ENCODE peak calls at places on chromosomes 5 and 9, in seven cellular contexts. H is A549; V is SJSA1; Y is NAMALWA; X is NK-92 treated with Interleukin-12 subunit alpha and Interleukin-12 subunit beta, amount 100 ng/mL, for 24 hours; M is stimulated activated naive CD4-positive, alpha-beta T cell; W is left ventricle myocardium inferior. G is an unnamed sample.

GRCh38 chr5:113901718-113902117 is 388.2 kb downstream of the YTHDC2 start:
- DNase-seq in H (no peak), V (no peak), Y (no peak), X (no peak), M (no peak), W (no peak), G (no peak)

GRCh38 chr5:72108200-72109050 is 1.1 kb downstream of the MAP1B start:
- DNase-seq in H (peak), V (peak), Y (no peak), X (no peak), M (no peak), W (peak), G (peak)

GRCh38 chr9:74447451-74448193 is 49.5 kb upstream of the RORB start:
- DNase-seq in H (no peak), V (no peak), Y (no peak), X (no peak), M (no peak), W (no peak), G (no peak)

GRCh38 chr9:108889649-108890067 is 27.6 kb downstream of the ACTL7A start:
- DNase-seq in H (peak), V (no peak), Y (peak), X (no peak), M (no peak), W (no peak), G (no peak)

GRCh38 chr5:171120986-171121622 is 187.9 kb upstream of the TLX3 start:
- DNase-seq in H (no peak), V (no peak), Y (no peak), X (no peak), M (no peak), W (no peak), G (no peak)

GRCh38 chr5:7851617-7852289 is 820 bp upstream of the CFAP90 start:
- DNase-seq in H (no peak), V (no peak), Y (no peak), X (no peak), M (no peak), W (no peak), G (no peak)

GRCh38 chr9:32823101-32823500 is 39.8 kb downstream of the TMEM215 start:
- DNase-seq in H (no peak), V (no peak), Y (no peak), X (no peak), M (no peak), W (no peak), G (no peak)

GRCh38 chr9:94919376-94920098 is 193.0 kb downstream of the AOPEP start:
- DNase-seq in H (peak), V (peak), Y (no peak), X (no peak), M (no peak), W (no peak), G (no peak)

GRCh38 chr5:173802670-173803165 is 85.4 kb upstream of the CPEB4 start:
- DNase-seq in H (peak), V (no peak), Y (no peak), X (no peak), M (no peak), W (peak), G (peak)

GRCh38 chr9:134492721-134493470 is 148.7 kb upstream of the COL5A1 start:
- DNase-seq in H (no peak), V (no peak), Y (no peak), X (no peak), M (no peak), W (no peak), G (peak)

GRCh38 chr5:175728885-175729828 is 71.3 kb downstream of the HRH2 start:
- DNase-seq in H (no peak), V (no peak), Y (no peak), X (no peak), M (no peak), W (no peak), G (no peak)